ENCODE peak calls at places on chromosomes 16 and 17, in nine cellular contexts. One of them, this sample, is unnamed.

GRCh38 chr16:90031931-90032663 is 12.8 kb upstream of the DBNDD1 start:
- DNase-seq in tibial nerve: no peak
- DNase-seq in CD8-positive, alpha-beta T cell: no peak
- DNase-seq in right lobe of liver: no peak
- DNase-seq in breast epithelium: no peak
- DNase-seq in thoracic aorta: no peak
- DNase-seq in heart left ventricle: no peak
- DNase-seq in brain microvascular endothelial cell: no peak
- DNase-seq in tibial artery: no peak
- DNase-seq in this sample: peak; percentile 30

GRCh38 chr17:73494096-73494954 is 149.9 kb downstream of the SDK2 start:
- DNase-seq in tibial artery: no peak
- DNase-seq in right lobe of liver: no peak
- DNase-seq in thoracic aorta: no peak
- DNase-seq in heart left ventricle: no peak
- DNase-seq in tibial nerve: no peak
- DNase-seq in breast epithelium: no peak
- DNase-seq in CD8-positive, alpha-beta T cell: no peak
- DNase-seq in brain microvascular endothelial cell: no peak
- DNase-seq in this sample: no peak

GRCh38 chr16:77063617-77064016 is 127.4 kb upstream of the MON1B start:
- DNase-seq in breast epithelium: no peak
- DNase-seq in CD8-positive, alpha-beta T cell: no peak
- DNase-seq in tibial artery: no peak
- DNase-seq in heart left ventricle: no peak
- DNase-seq in thoracic aorta: no peak
- DNase-seq in right lobe of liver: no peak
- DNase-seq in tibial nerve: no peak
- DNase-seq in brain microvascular endothelial cell: no peak
- DNase-seq in this sample: no peak

GRCh38 chr17:37607637-37608368 is 1.4 kb downstream of the SYNRG start:
- DNase-seq in brain microvascular endothelial cell: no peak
- DNase-seq in tibial nerve: no peak
- DNase-seq in CD8-positive, alpha-beta T cell: peak; percentile 27
- DNase-seq in breast epithelium: no peak
- DNase-seq in right lobe of liver: no peak
- DNase-seq in thoracic aorta: no peak
- DNase-seq in tibial artery: no peak
- DNase-seq in heart left ventricle: no peak
- DNase-seq in this sample: no peak

GRCh38 chr16:30025574-30025973 is 2.6 kb downstream of the C16orf92 start:
- DNase-seq in brain microvascular endothelial cell: no peak
- DNase-seq in tibial artery: no peak
- DNase-seq in thoracic aorta: no peak
- DNase-seq in breast epithelium: no peak
- DNase-seq in heart left ventricle: no peak
- DNase-seq in CD8-positive, alpha-beta T cell: no peak
- DNase-seq in tibial nerve: no peak
- DNase-seq in right lobe of liver: no peak
- DNase-seq in this sample: peak; percentile 35

GRCh38 chr17:44642861-44643260 is 13.4 kb upstream of the MEIOC start:
- DNase-seq in right lobe of liver: no peak
- DNase-seq in tibial artery: no peak
- DNase-seq in brain microvascular endothelial cell: no peak
- DNase-seq in breast epithelium: no peak
- DNase-seq in tibial nerve: no peak
- DNase-seq in thoracic aorta: no peak
- DNase-seq in heart left ventricle: no peak
- DNase-seq in CD8-positive, alpha-beta T cell: no peak
- DNase-seq in this sample: no peak

GRCh38 chr17:27488263-27488662 is 32.0 kb downstream of the KSR1 start:
- DNase-seq in brain microvascular endothelial cell: no peak
- DNase-seq in tibial artery: no peak
- DNase-seq in breast epithelium: no peak
- DNase-seq in right lobe of liver: no peak
- DNase-seq in CD8-positive, alpha-beta T cell: no peak
- DNase-seq in thoracic aorta: no peak
- DNase-seq in heart left ventricle: no peak
- DNase-seq in tibial nerve: no peak
- DNase-seq in this sample: no peak

GRCh38 chr17:37384560-37385160 is 8.9 kb downstream of the C17orf78 start:
- DNase-seq in CD8-positive, alpha-beta T cell: no peak
- DNase-seq in thoracic aorta: no peak
- DNase-seq in heart left ventricle: no peak
- DNase-seq in right lobe of liver: no peak
- DNase-seq in breast epithelium: no peak
- DNase-seq in brain microvascular endothelial cell: no peak
- DNase-seq in tibial nerve: no peak
- DNase-seq in tibial artery: no peak
- DNase-seq in this sample: no peak

GRCh38 chr17:27873746-27874145 is 19.4 kb downstream of the LYRM9 start:
- DNase-seq in CD8-positive, alpha-beta T cell: no peak
- DNase-seq in heart left ventricle: no peak
- DNase-seq in breast epithelium: no peak
- DNase-seq in right lobe of liver: no peak
- DNase-seq in tibial nerve: no peak
- DNase-seq in brain microvascular endothelial cell: no peak
- DNase-seq in tibial artery: no peak
- DNase-seq in thoracic aorta: no peak
- DNase-seq in this sample: no peak

GRCh38 chr17:51442112-51442865 is 181.9 kb downstream of the UTP18 start:
- DNase-seq in brain microvascular endothelial cell: no peak
- DNase-seq in heart left ventricle: no peak
- DNase-seq in tibial artery: no peak
- DNase-seq in tibial nerve: no peak
- DNase-seq in breast epithelium: no peak
- DNase-seq in thoracic aorta: no peak
- DNase-seq in CD8-positive, alpha-beta T cell: no peak
- DNase-seq in right lobe of liver: no peak
- DNase-seq in this sample: no peak

GRCh38 chr17:78117027-78117981 is 11.3 kb downstream of the TMC6 start:
- DNase-seq in brain microvascular endothelial cell: no peak
- DNase-seq in CD8-positive, alpha-beta T cell: peak; percentile 33
- DNase-seq in breast epithelium: no peak
- DNase-seq in thoracic aorta: no peak
- DNase-seq in tibial nerve: no peak
- DNase-seq in right lobe of liver: peak; percentile 51
- DNase-seq in tibial artery: no peak
- DNase-seq in heart left ventricle: no peak
- DNase-seq in this sample: no peak

GRCh38 chr17:70074991-70075390 is at the start of gene KCNJ16:
- DNase-seq in tibial nerve: no peak
- DNase-seq in right lobe of liver: no peak
- DNase-seq in thoracic aorta: no peak
- DNase-seq in breast epithelium: no peak
- DNase-seq in tibial artery: no peak
- DNase-seq in brain microvascular endothelial cell: no peak
- DNase-seq in CD8-positive, alpha-beta T cell: no peak
- DNase-seq in heart left ventricle: no peak
- DNase-seq in this sample: no peak

GRCh38 chr17:46822388-46822921 is 4.0 kb upstream of the WNT3 start:
- DNase-seq in brain microvascular endothelial cell: no peak
- DNase-seq in breast epithelium: no peak
- DNase-seq in heart left ventricle: no peak
- DNase-seq in tibial nerve: no peak
- DNase-seq in CD8-positive, alpha-beta T cell: peak; percentile 24
- DNase-seq in tibial artery: no peak
- DNase-seq in right lobe of liver: peak; percentile 64
- DNase-seq in thoracic aorta: no peak
- DNase-seq in this sample: no peak
- H3K27me3 ChIP-seq in brain microvascular endothelial cell: peaks cover 53% of the 10 kb centered on the region
- H3K27me3 ChIP-seq in breast epithelium: no peaks in the 10 kb centered on the region
- H3K27me3 ChIP-seq in heart left ventricle: peaks cover 53% of the 10 kb centered on the region
- H3K27me3 ChIP-seq in tibial nerve: no peaks in the 10 kb centered on the region
- H3K27me3 ChIP-seq in CD8-positive, alpha-beta T cell: peaks cover 26% of the 10 kb centered on the region
- H3K27me3 ChIP-seq in tibial artery: peaks cover 73% of the 10 kb centered on the region
- H3K27me3 ChIP-seq in right lobe of liver: peaks cover 30% of the 10 kb centered on the region
- H3K27me3 ChIP-seq in thoracic aorta: peaks cover 5% of the 10 kb centered on the region
- H3K27me3 ChIP-seq in this sample: peaks cover 83% of the 10 kb centered on the region

DNA sequence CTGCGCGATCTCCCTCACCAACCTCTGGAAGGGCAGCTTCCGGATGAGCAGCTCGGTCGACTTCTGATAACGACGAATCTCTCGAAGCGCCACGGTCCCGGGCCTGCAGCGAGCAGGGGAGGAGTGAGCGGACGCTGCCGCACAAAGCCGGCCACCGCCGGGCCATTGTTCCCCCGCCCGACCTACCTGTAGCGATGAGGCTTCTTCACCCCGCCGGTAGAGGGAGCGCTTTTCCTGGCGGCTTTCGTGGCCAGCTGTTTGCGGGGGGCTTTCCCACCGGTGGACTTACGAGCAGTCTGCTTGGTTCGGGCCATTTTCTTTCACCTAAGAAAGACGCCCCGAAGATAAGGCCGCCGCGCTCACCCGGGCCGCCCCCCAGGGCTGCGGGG is 5.8 kb upstream of the UNK start:
- DNase-seq in right lobe of liver: peak; percentile 79
- DNase-seq in thoracic aorta: no peak
- DNase-seq in tibial artery: no peak
- DNase-seq in brain microvascular endothelial cell: no peak
- DNase-seq in heart left ventricle: no peak
- DNase-seq in CD8-positive, alpha-beta T cell: no peak
- DNase-seq in breast epithelium: no peak
- DNase-seq in tibial nerve: no peak
- DNase-seq in this sample: no peak
- H3K4me3 ChIP-seq in right lobe of liver: peak overlapping the region; percentile 95
- H3K4me3 ChIP-seq in thoracic aorta: peak overlapping the region; percentile 92
- H3K4me3 ChIP-seq in tibial artery: peak overlapping the region; percentile 78
- H3K4me3 ChIP-seq in brain microvascular endothelial cell: peak overlapping the region; percentile 94
- H3K4me3 ChIP-seq in heart left ventricle: peak overlapping the region; percentile 67
- H3K4me3 ChIP-seq in CD8-positive, alpha-beta T cell: peak overlapping the region; percentile 87
- H3K4me3 ChIP-seq in breast epithelium: peak overlapping the region; percentile 96
- H3K4me3 ChIP-seq in tibial nerve: peak overlapping the region; percentile 79
- H3K4me3 ChIP-seq in this sample: peak overlapping the region; percentile 64

DNA sequence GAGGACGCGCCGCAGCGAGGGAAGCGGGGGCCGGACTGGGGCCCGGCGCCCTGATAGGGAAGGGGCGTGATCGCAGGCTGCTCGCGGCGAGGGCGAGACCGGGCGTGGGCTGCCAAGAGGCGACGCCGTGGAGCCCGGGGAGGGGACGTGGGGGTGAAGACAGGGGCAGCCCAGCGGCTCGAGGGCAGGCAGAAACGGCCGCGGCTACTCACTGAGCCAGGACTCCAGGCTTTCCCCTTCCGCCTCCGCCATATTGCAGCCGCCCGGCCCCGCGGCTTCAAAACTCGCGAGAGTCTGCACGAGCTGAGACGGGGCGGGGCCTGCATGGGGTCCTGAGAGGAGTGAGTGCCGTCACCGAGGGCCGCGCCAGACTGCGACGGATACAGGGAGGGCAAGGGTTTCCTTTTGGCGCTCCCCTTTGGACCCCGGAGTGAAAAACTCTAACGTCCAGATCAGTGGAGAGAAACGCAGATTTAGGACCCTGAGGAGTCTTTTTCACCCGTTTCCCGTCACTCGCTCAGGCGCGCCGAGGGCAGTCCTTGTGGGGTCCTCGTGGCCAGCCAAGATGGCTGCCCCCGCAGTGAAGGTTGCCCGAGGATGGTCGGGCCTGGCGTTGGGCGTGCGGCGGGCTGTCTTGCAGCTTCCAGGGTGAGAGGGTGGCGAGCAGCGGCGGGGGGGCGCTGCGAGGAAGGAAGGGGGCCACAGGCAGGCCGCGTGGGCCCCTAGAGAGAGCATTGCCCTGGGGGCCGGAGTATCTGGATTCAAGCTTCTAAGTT is at the start of the genes GGA3 and MRPS7:
- DNase-seq in tibial artery: peak; percentile 96
- DNase-seq in right lobe of liver: peak; percentile 96
- DNase-seq in tibial nerve: peak; percentile 95
- DNase-seq in heart left ventricle: peak; percentile 97
- DNase-seq in thoracic aorta: peak; percentile 87
- DNase-seq in CD8-positive, alpha-beta T cell: peak; percentile 95
- DNase-seq in brain microvascular endothelial cell: peak; percentile 88
- DNase-seq in breast epithelium: peak; percentile 95
- DNase-seq in this sample: peak; percentile 96
- TF ChIP-seq CTCF in tibial artery: no peak
- TF ChIP-seq CTCF in right lobe of liver: no peak
- TF ChIP-seq CTCF in tibial nerve: no peak
- TF ChIP-seq CTCF in heart left ventricle: no peak
- TF ChIP-seq CTCF in thoracic aorta: no peak
- TF ChIP-seq CTCF in CD8-positive, alpha-beta T cell: no peak
- TF ChIP-seq CTCF in brain microvascular endothelial cell: no peak
- TF ChIP-seq CTCF in breast epithelium: no peak
- TF ChIP-seq CTCF in this sample: no peak

DNA sequence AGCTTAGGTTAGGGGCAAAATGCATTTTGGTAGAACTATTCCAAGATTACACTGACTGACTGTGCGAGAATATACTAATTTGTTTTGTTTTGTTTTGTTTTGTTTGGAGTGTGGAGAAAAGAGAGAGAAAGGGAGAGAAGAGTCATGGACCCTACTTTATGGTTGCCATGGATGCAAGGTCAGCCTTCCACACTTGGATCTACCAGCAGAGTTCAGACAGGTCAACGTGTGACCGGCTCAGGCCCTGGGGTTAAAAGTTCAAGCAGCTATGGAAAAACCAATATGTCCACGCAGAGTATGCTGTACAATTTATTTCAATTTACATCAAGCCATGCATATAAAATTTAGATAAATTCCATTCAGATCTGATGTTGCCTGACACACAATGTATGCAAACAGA is 122.8 kb downstream of the SKAP1 start:
- DNase-seq in tibial artery: no peak
- DNase-seq in breast epithelium: no peak
- DNase-seq in tibial nerve: no peak
- DNase-seq in CD8-positive, alpha-beta T cell: no peak
- DNase-seq in brain microvascular endothelial cell: no peak
- DNase-seq in heart left ventricle: no peak
- DNase-seq in thoracic aorta: no peak
- DNase-seq in right lobe of liver: no peak
- DNase-seq in this sample: no peak
- H3K27me3 ChIP-seq in tibial artery: peaks cover 63% of the 10 kb centered on the region
- H3K27me3 ChIP-seq in breast epithelium: no peaks in the 10 kb centered on the region
- H3K27me3 ChIP-seq in tibial nerve: no peaks in the 10 kb centered on the region
- H3K27me3 ChIP-seq in CD8-positive, alpha-beta T cell: no peaks in the 10 kb centered on the region
- H3K27me3 ChIP-seq in brain microvascular endothelial cell: peaks cover 52% of the 10 kb centered on the region
- H3K27me3 ChIP-seq in heart left ventricle: peaks cover 25% of the 10 kb centered on the region
- H3K27me3 ChIP-seq in thoracic aorta: no peaks in the 10 kb centered on the region
- H3K27me3 ChIP-seq in right lobe of liver: peaks cover 3% of the 10 kb centered on the region
- H3K27me3 ChIP-seq in this sample: peaks cover 80% of the 10 kb centered on the region

GRCh38 chr17:10278218-10278617 is 79.8 kb upstream of the GAS7 start:
- DNase-seq in tibial artery: no peak
- DNase-seq in CD8-positive, alpha-beta T cell: no peak
- DNase-seq in breast epithelium: no peak
- DNase-seq in heart left ventricle: no peak
- DNase-seq in thoracic aorta: no peak
- DNase-seq in brain microvascular endothelial cell: no peak
- DNase-seq in right lobe of liver: no peak
- DNase-seq in tibial nerve: no peak
- DNase-seq in this sample: no peak
- H3K4me3 ChIP-seq in tibial artery: no peak overlapping the region
- H3K4me3 ChIP-seq in CD8-positive, alpha-beta T cell: no peak overlapping the region
- H3K4me3 ChIP-seq in breast epithelium: no peak overlapping the region
- H3K4me3 ChIP-seq in heart left ventricle: peak overlapping the region; percentile 20
- H3K4me3 ChIP-seq in thoracic aorta: no peak overlapping the region
- H3K4me3 ChIP-seq in brain microvascular endothelial cell: no peak overlapping the region
- H3K4me3 ChIP-seq in right lobe of liver: no peak overlapping the region
- H3K4me3 ChIP-seq in tibial nerve: no peak overlapping the region
- H3K4me3 ChIP-seq in this sample: no peak overlapping the region

This sample was measured in left lung.